ENCODE peak calls at places on chromosomes 12 and 14, in six cellular contexts. T is iPS-NIHi11; G is HFFc6; Z is AG04449; M is activated T-helper 1 cell treated with anti-CD3 and anti-CD28 coated beads, Interleukin-12 subunit alpha, Interleukin-12 subunit beta, Interleukin-2, Interleukin-4 antibody, amounts not matched to agents 30 ng/mL and 10 ng/mL and 1 ng/mL, durations not matched to agents 14 hours and 24 hours and 36 hours; B is HuH-7. E is an unnamed sample.

GRCh38 chr12:122449317-122449716 is 26.8 kb upstream of the CLIP1 start:
- DNase-seq in T (no peak), G (peak), Z (peak), M (no peak), B (no peak), E (no peak)

GRCh38 chr12:44779766-44780165 is 96.3 kb downstream of the NELL2 start:
- DNase-seq in T (no peak), G (no peak), Z (no peak), M (no peak), B (no peak), E (no peak)

GRCh38 chr12:53172352-53172751 is 8.2 kb upstream of the ZNF740 start:
- DNase-seq in T (no peak), G (peak), Z (no peak), M (no peak), B (no peak), E (no peak)

GRCh38 chr12:121575952-121576615 is 4.7 kb downstream of the KDM2B start:
- DNase-seq in T (no peak), G (no peak), Z (no peak), M (no peak), B (no peak), E (no peak)

GRCh38 chr12:96237465-96238077 is 43.4 kb downstream of the ELK3 start:
- DNase-seq in T (no peak), G (peak), Z (peak), M (peak), B (no peak), E (peak)

GRCh38 chr12:127296591-127296990 is 970.4 kb upstream of the TMEM132C start:
- DNase-seq in T (no peak), G (no peak), Z (no peak), M (no peak), B (no peak), E (no peak)

GRCh38 chr12:122203301-122203967 is at the start of gene B3GNT4:
- DNase-seq in T (peak), G (no peak), Z (no peak), M (peak), B (peak), E (peak)

GRCh38 chr12:49439042-49439441 is 71.8 kb downstream of the SPATS2 start:
- DNase-seq in T (no peak), G (no peak), Z (no peak), M (no peak), B (no peak), E (no peak)

GRCh38 chr14:104499784-104500496 is 79.6 kb upstream of the C14orf180 start:
- DNase-seq in T (no peak), G (no peak), Z (no peak), M (no peak), B (no peak), E (no peak)

GRCh38 chr12:132848521-132848920 is 19.9 kb upstream of the GOLGA3 start:
- DNase-seq in T (no peak), G (no peak), Z (no peak), M (no peak), B (no peak), E (no peak)

GRCh38 chr14:47277703-47278102 is 397.7 kb downstream of the MDGA2 start:
- DNase-seq in T (peak), G (no peak), Z (no peak), M (no peak), B (no peak), E (no peak)

GRCh38 chr14:76720382-76720813 is 40.9 kb upstream of the VASH1 start:
- DNase-seq in T (peak), G (no peak), Z (no peak), M (no peak), B (peak), E (peak)

E was measured in SHP77.